ENCODE peak calls at places on chromosomes 3 and 15, in seven cellular contexts. One of them, this sample, is unnamed.

GRCh38 chr3:148816971-148817519 is 10.6 kb upstream of the CPB1 start:
- DNase-seq in GM12892: no peak
- DNase-seq in HepG2: no peak
- DNase-seq in H1: no peak
- DNase-seq in SK-N-SH: no peak
- DNase-seq in GM12878: no peak
- DNase-seq in K562: no peak
- DNase-seq in this sample: no peak

GRCh38 chr3:123712077-123712860 is 127.4 kb upstream of the HACD2 start:
- DNase-seq in GM12892: no peak
- DNase-seq in HepG2: no peak
- DNase-seq in H1: no peak
- DNase-seq in SK-N-SH: no peak
- DNase-seq in GM12878: no peak
- DNase-seq in K562: no peak
- DNase-seq in this sample: no peak

GRCh38 chr3:140695361-140696061 is 17.6 kb downstream of the TRIM42 start:
- DNase-seq in GM12892: no peak
- DNase-seq in HepG2: no peak
- DNase-seq in H1: no peak
- DNase-seq in SK-N-SH: no peak
- DNase-seq in GM12878: no peak
- DNase-seq in K562: no peak
- DNase-seq in this sample: no peak

GRCh38 chr15:101813803-101814534 is 2.0 kb downstream of the OR4F15 start:
- DNase-seq in GM12892: no peak
- DNase-seq in HepG2: no peak
- DNase-seq in H1: no peak
- DNase-seq in SK-N-SH: no peak
- DNase-seq in GM12878: no peak
- DNase-seq in K562: no peak
- DNase-seq in this sample: no peak

GRCh38 chr15:66704019-66704782 is 2.2 kb downstream of the SMAD6 start:
- DNase-seq in GM12892: no peak
- DNase-seq in HepG2: no peak
- DNase-seq in H1: no peak
- DNase-seq in SK-N-SH: no peak
- DNase-seq in GM12878: no peak
- DNase-seq in K562: no peak
- DNase-seq in this sample: no peak

GRCh38 chr3:24810881-24811280 is 316.2 kb upstream of the THRB start:
- DNase-seq in GM12892: no peak
- DNase-seq in HepG2: no peak
- DNase-seq in H1: no peak
- DNase-seq in SK-N-SH: no peak
- DNase-seq in GM12878: no peak
- DNase-seq in K562: no peak
- DNase-seq in this sample: no peak

GRCh38 chr3:13141991-13142412 is 68.8 kb upstream of the IQSEC1 start:
- DNase-seq in GM12892: no peak
- DNase-seq in HepG2: no peak
- DNase-seq in H1: peak
- DNase-seq in SK-N-SH: no peak
- DNase-seq in GM12878: no peak
- DNase-seq in K562: peak
- DNase-seq in this sample: no peak

GRCh38 chr3:66989860-66990696 is 8.0 kb upstream of the KBTBD8 start:
- DNase-seq in GM12892: no peak
- DNase-seq in HepG2: peak
- DNase-seq in H1: no peak
- DNase-seq in SK-N-SH: no peak
- DNase-seq in GM12878: peak
- DNase-seq in K562: peak
- DNase-seq in this sample: peak

GRCh38 chr15:72451224-72451623 is 22.9 kb upstream of the ARIH1 start:
- DNase-seq in GM12892: no peak
- DNase-seq in HepG2: no peak
- DNase-seq in H1: no peak
- DNase-seq in SK-N-SH: no peak
- DNase-seq in GM12878: no peak
- DNase-seq in K562: no peak
- DNase-seq in this sample: no peak

GRCh38 chr3:19866751-19867347 is 67.2 kb downstream of the EFHB start:
- DNase-seq in GM12892: no peak
- DNase-seq in HepG2: peak
- DNase-seq in H1: peak
- DNase-seq in SK-N-SH: peak
- DNase-seq in GM12878: peak
- DNase-seq in K562: peak
- DNase-seq in this sample: peak

GRCh38 chr15:89799011-89799924 is 15.4 kb downstream of the ANPEP start:
- DNase-seq in GM12892: no peak
- DNase-seq in HepG2: no peak
- DNase-seq in H1: no peak
- DNase-seq in SK-N-SH: peak
- DNase-seq in GM12878: no peak
- DNase-seq in K562: no peak
- DNase-seq in this sample: no peak

GRCh38 chr3:48064292-48064829 is 48.1 kb upstream of the MAP4 start:
- DNase-seq in GM12892: no peak
- DNase-seq in HepG2: no peak
- DNase-seq in H1: no peak
- DNase-seq in SK-N-SH: no peak
- DNase-seq in GM12878: no peak
- DNase-seq in K562: no peak
- DNase-seq in this sample: no peak

GRCh38 chr3:177519588-177519987 is 322.3 kb upstream of the TBL1XR1 start:
- DNase-seq in GM12892: no peak
- DNase-seq in HepG2: no peak
- DNase-seq in H1: no peak
- DNase-seq in SK-N-SH: no peak
- DNase-seq in GM12878: no peak
- DNase-seq in K562: no peak
- DNase-seq in this sample: no peak

GRCh38 chr3:195863121-195864061 is 45.0 kb downstream of the TNK2 start:
- DNase-seq in GM12892: peak
- DNase-seq in HepG2: peak
- DNase-seq in H1: peak
- DNase-seq in SK-N-SH: peak
- DNase-seq in GM12878: no peak
- DNase-seq in K562: peak
- DNase-seq in this sample: peak

GRCh38 chr3:55329849-55330248 is 157.3 kb downstream of the WNT5A start:
- DNase-seq in GM12892: no peak
- DNase-seq in HepG2: no peak
- DNase-seq in H1: no peak
- DNase-seq in SK-N-SH: no peak
- DNase-seq in GM12878: no peak
- DNase-seq in K562: no peak
- DNase-seq in this sample: no peak

GRCh38 chr3:155737844-155738460 is 6.9 kb downstream of the PLCH1 start:
- DNase-seq in GM12892: no peak
- DNase-seq in HepG2: peak
- DNase-seq in H1: no peak
- DNase-seq in SK-N-SH: no peak
- DNase-seq in GM12878: peak
- DNase-seq in K562: peak
- DNase-seq in this sample: no peak

GRCh38 chr3:8886556-8886955 is 76.7 kb downstream of the RAD18 start:
- DNase-seq in GM12892: no peak
- DNase-seq in HepG2: no peak
- DNase-seq in H1: no peak
- DNase-seq in SK-N-SH: no peak
- DNase-seq in GM12878: no peak
- DNase-seq in K562: no peak
- DNase-seq in this sample: no peak

GRCh38 chr3:61073532-61073931 is 177.7 kb downstream of the FHIT start:
- DNase-seq in GM12892: no peak
- DNase-seq in HepG2: no peak
- DNase-seq in H1: no peak
- DNase-seq in SK-N-SH: no peak
- DNase-seq in GM12878: no peak
- DNase-seq in K562: no peak
- DNase-seq in this sample: no peak

DNA sequence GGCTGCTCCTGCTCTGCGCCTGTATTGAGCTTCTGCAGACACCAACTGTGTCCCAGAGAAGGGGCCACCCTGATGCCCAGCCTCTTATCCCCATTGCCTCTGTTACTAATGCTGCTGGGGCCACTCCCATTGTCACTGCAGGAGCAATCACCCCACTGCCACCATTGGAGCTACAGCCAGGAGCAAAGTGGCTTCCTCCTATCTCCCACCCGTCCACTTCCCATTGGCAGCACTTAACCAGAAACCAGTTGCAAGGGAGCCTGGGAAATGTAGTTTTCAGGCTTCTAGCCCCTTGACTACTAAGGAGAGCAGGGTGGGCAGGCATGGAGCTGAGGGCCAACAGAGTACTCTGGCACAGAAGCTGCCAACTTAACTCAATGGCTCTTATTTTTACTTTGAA is 55.9 kb upstream of the KLF13 start:
- DNase-seq in GM12892: no peak
- DNase-seq in HepG2: no peak
- DNase-seq in H1: peak
- DNase-seq in SK-N-SH: peak
- DNase-seq in GM12878: no peak
- DNase-seq in K562: no peak
- DNase-seq in this sample: no peak
- TF ChIP-seq TAF1 in GM12892: no peak
- TF ChIP-seq TAF1 in HepG2: no peak
- TF ChIP-seq TAF1 in H1: no peak
- TF ChIP-seq TAF1 in SK-N-SH: no peak
- TF ChIP-seq TAF1 in GM12878: no peak
- TF ChIP-seq TAF1 in K562: no peak
- TF ChIP-seq TAF1 in this sample: no peak

GRCh38 chr3:127113571-127113891 is 79.4 kb upstream of the PRR23E start:
- DNase-seq in GM12892: no peak
- DNase-seq in HepG2: peak
- DNase-seq in H1: no peak
- DNase-seq in SK-N-SH: no peak
- DNase-seq in GM12878: no peak
- DNase-seq in K562: no peak
- DNase-seq in this sample: no peak
- TF ChIP-seq TAF1 in GM12892: no peak
- TF ChIP-seq TAF1 in HepG2: no peak
- TF ChIP-seq TAF1 in H1: no peak
- TF ChIP-seq TAF1 in SK-N-SH: no peak
- TF ChIP-seq TAF1 in GM12878: no peak
- TF ChIP-seq TAF1 in K562: no peak
- TF ChIP-seq TAF1 in this sample: no peak

GRCh38 chr3:174382876-174383275 is 476.3 kb upstream of the NAALADL2 start:
- DNase-seq in GM12892: no peak
- DNase-seq in HepG2: no peak
- DNase-seq in H1: no peak
- DNase-seq in SK-N-SH: no peak
- DNase-seq in GM12878: no peak
- DNase-seq in K562: no peak
- DNase-seq in this sample: no peak

GRCh38 chr3:174387736-174388135 is 471.4 kb upstream of the NAALADL2 start:
- DNase-seq in GM12892: no peak
- DNase-seq in HepG2: no peak
- DNase-seq in H1: no peak
- DNase-seq in SK-N-SH: no peak
- DNase-seq in GM12878: no peak
- DNase-seq in K562: no peak
- DNase-seq in this sample: no peak
- TF ChIP-seq TAF1 in GM12892: no peak
- TF ChIP-seq TAF1 in HepG2: no peak
- TF ChIP-seq TAF1 in H1: no peak
- TF ChIP-seq TAF1 in SK-N-SH: no peak
- TF ChIP-seq TAF1 in GM12878: no peak
- TF ChIP-seq TAF1 in K562: no peak
- TF ChIP-seq TAF1 in this sample: no peak

GRCh38 chr15:55481842-55482241 is 26.2 kb downstream of the DNAAF4 start:
- DNase-seq in GM12892: no peak
- DNase-seq in HepG2: no peak
- DNase-seq in H1: no peak
- DNase-seq in SK-N-SH: no peak
- DNase-seq in GM12878: no peak
- DNase-seq in K562: no peak
- DNase-seq in this sample: no peak

GRCh38 chr15:55485273-55485672 is 22.8 kb downstream of the DNAAF4 start:
- DNase-seq in GM12892: no peak
- DNase-seq in HepG2: no peak
- DNase-seq in H1: no peak
- DNase-seq in SK-N-SH: no peak
- DNase-seq in GM12878: no peak
- DNase-seq in K562: no peak
- DNase-seq in this sample: no peak
- TF ChIP-seq TAF1 in GM12892: no peak
- TF ChIP-seq TAF1 in HepG2: no peak
- TF ChIP-seq TAF1 in H1: no peak
- TF ChIP-seq TAF1 in SK-N-SH: no peak
- TF ChIP-seq TAF1 in GM12878: no peak
- TF ChIP-seq TAF1 in K562: no peak
- TF ChIP-seq TAF1 in this sample: no peak

DNA sequence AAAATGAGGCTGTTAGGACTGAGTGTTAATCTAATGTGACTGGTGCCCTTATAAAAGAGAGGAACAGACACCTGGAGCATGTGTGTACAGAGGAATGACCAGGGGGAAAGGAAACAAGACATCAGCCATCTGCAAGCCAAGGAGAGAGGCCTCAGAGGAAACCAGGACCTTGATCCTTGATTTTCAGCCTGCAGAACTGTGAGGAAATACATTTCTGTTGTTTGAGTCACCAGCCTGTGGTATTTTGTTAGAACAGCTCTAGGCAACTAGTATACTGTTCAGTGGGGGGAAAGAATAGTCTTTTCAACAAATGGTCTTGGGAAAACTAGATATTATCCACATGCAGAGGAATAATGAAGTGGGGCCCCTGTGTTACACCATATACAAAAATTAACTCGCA is 80.6 kb downstream of the CCR1 start:
- DNase-seq in GM12892: no peak
- DNase-seq in HepG2: peak
- DNase-seq in H1: no peak
- DNase-seq in SK-N-SH: no peak
- DNase-seq in GM12878: no peak
- DNase-seq in K562: no peak
- DNase-seq in this sample: no peak
- TF ChIP-seq TAF1 in GM12892: no peak
- TF ChIP-seq TAF1 in HepG2: no peak
- TF ChIP-seq TAF1 in H1: no peak
- TF ChIP-seq TAF1 in SK-N-SH: no peak
- TF ChIP-seq TAF1 in GM12878: no peak
- TF ChIP-seq TAF1 in K562: no peak
- TF ChIP-seq TAF1 in this sample: no peak

GRCh38 chr15:49752517-49752916 is 131.7 kb downstream of the DTWD1 start:
- DNase-seq in GM12892: no peak
- DNase-seq in HepG2: no peak
- DNase-seq in H1: no peak
- DNase-seq in SK-N-SH: no peak
- DNase-seq in GM12878: no peak
- DNase-seq in K562: no peak
- DNase-seq in this sample: no peak

GRCh38 chr15:49747340-49747739 is 126.5 kb downstream of the DTWD1 start:
- DNase-seq in GM12892: no peak
- DNase-seq in HepG2: no peak
- DNase-seq in H1: no peak
- DNase-seq in SK-N-SH: no peak
- DNase-seq in GM12878: no peak
- DNase-seq in K562: peak
- DNase-seq in this sample: no peak

GRCh38 chr15:49751191-49751590 is 130.3 kb downstream of the DTWD1 start:
- DNase-seq in GM12892: no peak
- DNase-seq in HepG2: no peak
- DNase-seq in H1: no peak
- DNase-seq in SK-N-SH: no peak
- DNase-seq in GM12878: no peak
- DNase-seq in K562: no peak
- DNase-seq in this sample: no peak
- TF ChIP-seq TAF1 in GM12892: no peak
- TF ChIP-seq TAF1 in HepG2: no peak
- TF ChIP-seq TAF1 in H1: no peak
- TF ChIP-seq TAF1 in SK-N-SH: no peak
- TF ChIP-seq TAF1 in GM12878: no peak
- TF ChIP-seq TAF1 in K562: no peak
- TF ChIP-seq TAF1 in this sample: no peak

This sample was measured in GM12891.